ENCODE peak calls at places on chromosomes 4 and X, in four cellular contexts. One of them, this sample, is unnamed.

GRCh38 chr4:11931266-11931665 is 502.6 kb upstream of the HS3ST1 start:
- DNase-seq in mammary epithelial cell: peak; percentile 39
- DNase-seq in neural progenitor cell: no peak
- DNase-seq in WERI-Rb-1: no peak
- DNase-seq in this sample: no peak

GRCh38 chr4:3936184-3936583 is 170.0 kb downstream of the ADRA2C start:
- DNase-seq in mammary epithelial cell: no peak
- DNase-seq in neural progenitor cell: no peak
- DNase-seq in WERI-Rb-1: no peak
- DNase-seq in this sample: no peak

GRCh38 chrX:44580466-44580865 is 37.8 kb upstream of the FUNDC1 start:
- DNase-seq in mammary epithelial cell: peak; percentile 78
- DNase-seq in neural progenitor cell: no peak
- DNase-seq in WERI-Rb-1: no peak
- DNase-seq in this sample: no peak

GRCh38 chr4:2942532-2943363 is 20.5 kb downstream of the NOP14 start:
- DNase-seq in mammary epithelial cell: no peak
- DNase-seq in neural progenitor cell: no peak
- DNase-seq in WERI-Rb-1: no peak
- DNase-seq in this sample: no peak

GRCh38 chrX:21658746-21659145 is 616 bp upstream of the KLHL34 start:
- DNase-seq in mammary epithelial cell: no peak
- DNase-seq in neural progenitor cell: no peak
- DNase-seq in WERI-Rb-1: no peak
- DNase-seq in this sample: no peak

GRCh38 chr4:85512446-85513205 is 37.7 kb downstream of the ARHGAP24 start:
- DNase-seq in mammary epithelial cell: no peak
- DNase-seq in neural progenitor cell: no peak
- DNase-seq in WERI-Rb-1: no peak
- DNase-seq in this sample: no peak

GRCh38 chrX:153805436-153805835 is 11.0 kb downstream of the SSR4 start:
- DNase-seq in mammary epithelial cell: no peak
- DNase-seq in neural progenitor cell: no peak
- DNase-seq in WERI-Rb-1: no peak
- DNase-seq in this sample: no peak

GRCh38 chr4:60579335-60579734 is 620.8 kb upstream of the ADGRL3 start:
- DNase-seq in mammary epithelial cell: peak; percentile 55
- DNase-seq in neural progenitor cell: no peak
- DNase-seq in WERI-Rb-1: no peak
- DNase-seq in this sample: no peak

GRCh38 chrX:47179221-47179927 is 14.3 kb upstream of the UBA1 start:
- DNase-seq in mammary epithelial cell: peak; percentile 77
- DNase-seq in neural progenitor cell: no peak
- DNase-seq in WERI-Rb-1: no peak
- DNase-seq in this sample: no peak

GRCh38 chr4:34850426-34850825 is 1393.9 kb downstream of the ARAP2 start:
- DNase-seq in mammary epithelial cell: no peak
- DNase-seq in neural progenitor cell: no peak
- DNase-seq in WERI-Rb-1: no peak
- DNase-seq in this sample: no peak

GRCh38 chr4:174324725-174325124 is 41.0 kb downstream of the CEP44 start:
- DNase-seq in mammary epithelial cell: peak; percentile 69
- DNase-seq in neural progenitor cell: no peak
- DNase-seq in WERI-Rb-1: no peak
- DNase-seq in this sample: no peak

GRCh38 chr4:99052902-99053301 is 35.7 kb downstream of the ADH5 start:
- DNase-seq in mammary epithelial cell: no peak
- DNase-seq in neural progenitor cell: no peak
- DNase-seq in WERI-Rb-1: no peak
- DNase-seq in this sample: no peak

GRCh38 chr4:99043346-99043745 is 45.2 kb downstream of the ADH5 start:
- DNase-seq in mammary epithelial cell: no peak
- DNase-seq in neural progenitor cell: no peak
- DNase-seq in WERI-Rb-1: no peak
- DNase-seq in this sample: no peak

GRCh38 chr4:99047710-99048109 is 40.9 kb downstream of the ADH5 start:
- DNase-seq in mammary epithelial cell: no peak
- DNase-seq in neural progenitor cell: no peak
- DNase-seq in WERI-Rb-1: no peak
- DNase-seq in this sample: no peak
- H3K36me3 ChIP-seq in mammary epithelial cell: peaks cover 23% of the 10 kb centered on the region
- H3K36me3 ChIP-seq in neural progenitor cell: peaks cover 8% of the 10 kb centered on the region
- H3K36me3 ChIP-seq in WERI-Rb-1: peaks cover 59% of the 10 kb centered on the region
- H3K36me3 ChIP-seq in this sample: peaks cover 32% of the 10 kb centered on the region

GRCh38 chrX:53195401-53195800 is 29.6 kb downstream of the KDM5C start:
- DNase-seq in mammary epithelial cell: no peak
- DNase-seq in neural progenitor cell: no peak
- DNase-seq in WERI-Rb-1: no peak
- DNase-seq in this sample: no peak

GRCh38 chrX:53190363-53190960 is 34.5 kb downstream of the KDM5C start:
- DNase-seq in mammary epithelial cell: no peak
- DNase-seq in neural progenitor cell: peak; percentile 39
- DNase-seq in WERI-Rb-1: peak; percentile 43
- DNase-seq in this sample: no peak

GRCh38 chrX:53193093-53193492 is 31.9 kb downstream of the KDM5C start:
- DNase-seq in mammary epithelial cell: no peak
- DNase-seq in neural progenitor cell: no peak
- DNase-seq in WERI-Rb-1: no peak
- DNase-seq in this sample: no peak

GRCh38 chrX:53196678-53197077 is 28.3 kb downstream of the KDM5C start:
- DNase-seq in mammary epithelial cell: no peak
- DNase-seq in neural progenitor cell: no peak
- DNase-seq in WERI-Rb-1: no peak
- DNase-seq in this sample: no peak

DNA sequence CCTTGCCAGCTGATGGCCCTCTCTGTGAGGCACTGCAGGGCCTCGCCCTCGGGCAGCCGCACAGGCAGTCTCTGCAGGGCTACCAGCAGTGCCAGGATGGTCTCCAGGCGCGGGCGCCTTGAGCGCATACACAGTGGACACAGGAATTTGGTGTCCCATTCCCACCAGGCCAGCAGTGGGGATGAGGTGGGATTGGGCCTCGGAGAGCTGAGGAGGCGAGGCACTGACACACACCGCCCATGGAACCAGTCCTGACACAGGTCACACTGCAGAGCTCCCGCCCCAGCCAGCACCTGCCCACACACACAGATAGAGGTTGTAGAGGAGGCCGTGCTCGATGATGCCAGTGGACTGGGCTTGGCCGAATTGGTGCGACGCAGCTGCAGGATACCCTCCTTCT is 30.7 kb downstream of the KDM5C start:
- DNase-seq in mammary epithelial cell: no peak
- DNase-seq in neural progenitor cell: no peak
- DNase-seq in WERI-Rb-1: no peak
- DNase-seq in this sample: no peak
- H3K36me3 ChIP-seq in mammary epithelial cell: peaks cover 22% of the 10 kb centered on the region
- H3K36me3 ChIP-seq in neural progenitor cell: no peaks in the 10 kb centered on the region
- H3K36me3 ChIP-seq in WERI-Rb-1: peaks cover 63% of the 10 kb centered on the region
- H3K36me3 ChIP-seq in this sample: peaks cover 49% of the 10 kb centered on the region

DNA sequence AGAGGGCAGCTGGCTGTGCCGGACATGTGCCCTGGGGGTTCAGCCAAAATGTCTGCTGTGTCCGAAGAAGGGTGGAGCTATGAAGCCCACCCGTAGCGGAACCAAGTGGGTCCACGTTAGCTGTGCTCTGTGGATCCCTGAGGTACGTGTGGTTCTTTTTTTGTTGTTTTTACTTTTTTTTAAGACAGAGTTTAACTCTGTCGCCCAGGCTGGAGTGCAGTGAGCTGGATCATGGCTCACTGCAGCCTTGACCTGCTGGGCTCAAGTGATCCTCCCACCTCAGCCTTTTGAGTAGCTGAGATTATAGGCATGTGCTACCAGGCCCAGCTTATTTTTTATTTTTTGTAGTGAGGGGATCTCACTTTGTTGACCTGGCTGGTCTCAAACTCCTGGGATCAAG is 46.2 kb downstream of the JADE1 start:
- DNase-seq in mammary epithelial cell: no peak
- DNase-seq in neural progenitor cell: no peak
- DNase-seq in WERI-Rb-1: no peak
- DNase-seq in this sample: no peak
- H3K36me3 ChIP-seq in mammary epithelial cell: peaks cover 7% of the 10 kb centered on the region
- H3K36me3 ChIP-seq in neural progenitor cell: peaks cover 35% of the 10 kb centered on the region
- H3K36me3 ChIP-seq in WERI-Rb-1: peaks cover 100% of the 10 kb centered on the region
- H3K36me3 ChIP-seq in this sample: peaks cover 91% of the 10 kb centered on the region

DNA sequence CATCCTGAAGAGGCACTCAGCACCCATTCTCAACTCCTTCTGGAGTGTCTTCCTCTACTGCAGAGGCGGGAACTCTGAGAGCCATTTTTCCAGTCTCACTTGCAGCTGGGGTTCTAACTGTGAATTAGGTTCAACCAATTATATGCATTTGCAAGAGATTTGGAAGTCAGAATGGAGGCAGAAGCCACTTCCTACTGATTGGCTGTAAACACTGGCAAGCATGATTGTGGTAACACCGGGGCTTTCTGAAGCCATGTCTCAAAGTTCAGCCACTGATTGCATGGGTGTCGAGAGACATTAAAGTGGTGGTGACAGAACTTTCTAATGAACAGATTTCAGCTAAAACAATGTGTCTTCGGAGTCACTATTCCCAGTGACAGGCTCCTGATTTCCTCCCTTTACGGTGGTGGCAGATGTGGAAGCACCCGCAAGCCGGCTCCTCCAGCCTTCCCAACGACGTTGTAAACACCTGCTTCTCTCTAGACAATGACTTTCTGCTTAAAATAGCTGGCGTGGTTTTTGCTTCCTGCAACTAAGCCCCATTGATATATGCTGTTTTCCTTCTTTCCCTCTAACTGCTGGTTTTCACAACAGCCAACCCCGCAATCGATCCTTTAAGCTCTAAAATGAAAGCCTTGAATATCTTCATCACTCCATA is 92.0 kb downstream of the IRF2 start:
- DNase-seq in mammary epithelial cell: no peak
- DNase-seq in neural progenitor cell: no peak
- DNase-seq in WERI-Rb-1: no peak
- DNase-seq in this sample: no peak
- H3K36me3 ChIP-seq in mammary epithelial cell: peaks cover 3% of the 10 kb centered on the region
- H3K36me3 ChIP-seq in neural progenitor cell: no peaks in the 10 kb centered on the region
- H3K36me3 ChIP-seq in WERI-Rb-1: no peaks in the 10 kb centered on the region
- H3K36me3 ChIP-seq in this sample: peaks cover 4% of the 10 kb centered on the region

GRCh38 chr4:6859543-6859942 is 50.1 kb upstream of the TBC1D14 start:
- DNase-seq in mammary epithelial cell: no peak
- DNase-seq in neural progenitor cell: no peak
- DNase-seq in WERI-Rb-1: no peak
- DNase-seq in this sample: no peak
- H3K36me3 ChIP-seq in mammary epithelial cell: peaks cover 18% of the 10 kb centered on the region
- H3K36me3 ChIP-seq in neural progenitor cell: peaks cover 16% of the 10 kb centered on the region
- H3K36me3 ChIP-seq in WERI-Rb-1: peaks cover 72% of the 10 kb centered on the region
- H3K36me3 ChIP-seq in this sample: peaks cover 45% of the 10 kb centered on the region

GRCh38 chr4:89847571-89848325 is 10.8 kb upstream of the SNCA start:
- DNase-seq in mammary epithelial cell: peak; percentile 71
- DNase-seq in neural progenitor cell: no peak
- DNase-seq in WERI-Rb-1: no peak
- DNase-seq in this sample: no peak
- H3K36me3 ChIP-seq in mammary epithelial cell: no peaks in the 10 kb centered on the region
- H3K36me3 ChIP-seq in neural progenitor cell: no peaks in the 10 kb centered on the region
- H3K36me3 ChIP-seq in WERI-Rb-1: no peaks in the 10 kb centered on the region
- H3K36me3 ChIP-seq in this sample: no peaks in the 10 kb centered on the region

DNA sequence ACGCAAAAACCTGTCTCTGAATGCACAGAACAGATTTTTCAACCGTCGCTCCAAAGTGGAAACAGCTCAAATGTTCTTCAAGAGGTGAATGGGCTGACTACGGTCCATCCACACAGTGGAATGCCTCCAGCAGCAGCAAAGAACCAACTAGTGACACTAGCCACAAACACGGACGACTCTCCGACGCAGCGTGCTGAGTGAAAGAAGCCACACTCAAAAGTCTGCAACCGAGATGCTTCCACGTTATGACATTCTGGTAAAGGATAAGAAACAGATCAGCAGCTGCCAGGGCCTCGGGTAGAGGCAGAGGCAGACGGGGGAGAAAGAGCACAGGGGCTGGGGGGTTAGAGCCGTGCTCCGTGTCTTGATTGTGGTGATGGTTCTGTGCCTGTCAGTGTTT is 125.2 kb downstream of the AFAP1 start:
- DNase-seq in mammary epithelial cell: no peak
- DNase-seq in neural progenitor cell: no peak
- DNase-seq in WERI-Rb-1: no peak
- DNase-seq in this sample: no peak
- H3K36me3 ChIP-seq in mammary epithelial cell: peaks cover 25% of the 10 kb centered on the region
- H3K36me3 ChIP-seq in neural progenitor cell: no peaks in the 10 kb centered on the region
- H3K36me3 ChIP-seq in WERI-Rb-1: peaks cover 14% of the 10 kb centered on the region
- H3K36me3 ChIP-seq in this sample: peaks cover 81% of the 10 kb centered on the region

DNA sequence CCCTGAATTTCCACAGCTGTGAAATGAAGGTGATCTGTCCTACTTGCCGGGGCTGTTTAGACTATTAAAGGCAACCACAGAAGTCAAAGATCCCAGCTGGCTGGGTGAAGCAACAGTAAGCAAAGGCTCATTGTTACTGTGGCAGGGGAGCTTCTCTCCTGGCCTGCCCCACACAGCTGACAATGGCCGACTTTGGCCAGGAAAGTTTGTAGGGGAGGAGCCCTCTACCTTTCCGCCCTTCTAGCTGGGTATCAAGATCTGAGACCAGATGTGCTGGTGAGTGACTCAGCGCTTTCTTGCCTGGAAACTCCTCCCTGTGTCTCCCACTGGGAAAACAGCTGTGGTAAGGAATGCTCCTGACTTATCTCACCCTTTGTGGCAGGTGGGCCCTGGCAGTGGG is 21.1 kb downstream of the RASSF6 start:
- DNase-seq in mammary epithelial cell: peak; percentile 96
- DNase-seq in neural progenitor cell: peak; percentile 39
- DNase-seq in WERI-Rb-1: no peak
- DNase-seq in this sample: no peak
- H3K36me3 ChIP-seq in mammary epithelial cell: peaks cover 3% of the 10 kb centered on the region
- H3K36me3 ChIP-seq in neural progenitor cell: no peaks in the 10 kb centered on the region
- H3K36me3 ChIP-seq in WERI-Rb-1: no peaks in the 10 kb centered on the region
- H3K36me3 ChIP-seq in this sample: no peaks in the 10 kb centered on the region

This sample was measured in BE2C.